ENCODE peak calls at places on chromosomes 7 and 10, in four cellular contexts. One of them, this sample, is unnamed.

GRCh38 chr7:82810558-82811259 is 352.0 kb downstream of the PCLO start:
- DNase-seq in cardiac fibroblast: peak; percentile 80
- DNase-seq in HAP-1: peak; percentile 37
- DNase-seq in retinal pigment epithelial cell: peak; percentile 18
- DNase-seq in this sample: peak; percentile 17

GRCh38 chr10:19629559-19629958 is 186.7 kb upstream of the PLXDC2 start:
- DNase-seq in cardiac fibroblast: peak; percentile 80
- DNase-seq in HAP-1: no peak
- DNase-seq in retinal pigment epithelial cell: peak; percentile 43
- DNase-seq in this sample: peak; percentile 51

GRCh38 chr7:139127648-139128047 is 18.1 kb upstream of the ZC3HAV1 start:
- DNase-seq in cardiac fibroblast: peak; percentile 24
- DNase-seq in HAP-1: no peak
- DNase-seq in retinal pigment epithelial cell: no peak
- DNase-seq in this sample: no peak

GRCh38 chr10:13787015-13787421 is 200.3 kb downstream of the PRPF18 start:
- DNase-seq in cardiac fibroblast: peak; percentile 91
- DNase-seq in HAP-1: no peak
- DNase-seq in retinal pigment epithelial cell: no peak
- DNase-seq in this sample: no peak

GRCh38 chr10:124017729-124018128 is 75.7 kb downstream of the CHST15 start:
- DNase-seq in cardiac fibroblast: no peak
- DNase-seq in HAP-1: no peak
- DNase-seq in retinal pigment epithelial cell: no peak
- DNase-seq in this sample: no peak

GRCh38 chr10:118966131-118967125 is 63.1 kb upstream of the NANOS1 start:
- DNase-seq in cardiac fibroblast: no peak
- DNase-seq in HAP-1: no peak
- DNase-seq in retinal pigment epithelial cell: no peak
- DNase-seq in this sample: no peak

GRCh38 chr7:41996381-41997035 is 240.5 kb downstream of the GLI3 start:
- DNase-seq in cardiac fibroblast: peak; percentile 76
- DNase-seq in HAP-1: peak; percentile 17
- DNase-seq in retinal pigment epithelial cell: no peak
- DNase-seq in this sample: no peak

GRCh38 chr10:71999360-72000072 is 35.3 kb downstream of the CHST3 start:
- DNase-seq in cardiac fibroblast: peak; percentile 47
- DNase-seq in HAP-1: no peak
- DNase-seq in retinal pigment epithelial cell: peak; percentile 56
- DNase-seq in this sample: peak; percentile 63

GRCh38 chr7:22332481-22332880 is 24.5 kb downstream of the RAPGEF5 start:
- DNase-seq in cardiac fibroblast: peak; percentile 9
- DNase-seq in HAP-1: no peak
- DNase-seq in retinal pigment epithelial cell: no peak
- DNase-seq in this sample: no peak

GRCh38 chr7:51014811-51015210 is 232.1 kb upstream of the GRB10 start:
- DNase-seq in cardiac fibroblast: no peak
- DNase-seq in HAP-1: no peak
- DNase-seq in retinal pigment epithelial cell: no peak
- DNase-seq in this sample: no peak

GRCh38 chr10:59991661-59992060 is 85.3 kb upstream of the CCDC6 start:
- DNase-seq in cardiac fibroblast: peak; percentile 77
- DNase-seq in HAP-1: peak; percentile 70
- DNase-seq in retinal pigment epithelial cell: no peak
- DNase-seq in this sample: no peak

GRCh38 chr10:33719005-33719703 is 384.7 kb upstream of the NRP1 start:
- DNase-seq in cardiac fibroblast: no peak
- DNase-seq in HAP-1: no peak
- DNase-seq in retinal pigment epithelial cell: no peak
- DNase-seq in this sample: no peak

GRCh38 chr10:78000956-78001472 is 28.3 kb downstream of the POLR3A start:
- DNase-seq in cardiac fibroblast: no peak
- DNase-seq in HAP-1: no peak
- DNase-seq in retinal pigment epithelial cell: no peak
- DNase-seq in this sample: no peak

GRCh38 chr10:119496282-119496681 is 46.2 kb downstream of the RGS10 start:
- DNase-seq in cardiac fibroblast: no peak
- DNase-seq in HAP-1: no peak
- DNase-seq in retinal pigment epithelial cell: no peak
- DNase-seq in this sample: no peak

GRCh38 chr7:29882481-29882880 is 76.2 kb downstream of the WIPF3 start:
- DNase-seq in cardiac fibroblast: no peak
- DNase-seq in HAP-1: no peak
- DNase-seq in retinal pigment epithelial cell: no peak
- DNase-seq in this sample: no peak

GRCh38 chr10:50561266-50561665 is 62.5 kb downstream of the SGMS1 start:
- DNase-seq in cardiac fibroblast: peak; percentile 90
- DNase-seq in HAP-1: no peak
- DNase-seq in retinal pigment epithelial cell: peak; percentile 99
- DNase-seq in this sample: no peak

GRCh38 chr10:126331101-126331500 is 57.2 kb downstream of the ADAM12 start:
- DNase-seq in cardiac fibroblast: no peak
- DNase-seq in HAP-1: no peak
- DNase-seq in retinal pigment epithelial cell: no peak
- DNase-seq in this sample: no peak

GRCh38 chr10:79250259-79250658 is 97.0 kb upstream of the PPIF start:
- DNase-seq in cardiac fibroblast: no peak
- DNase-seq in HAP-1: no peak
- DNase-seq in retinal pigment epithelial cell: no peak
- DNase-seq in this sample: no peak

GRCh38 chr7:47791682-47792081 is 156.6 kb downstream of the PKD1L1 start:
- DNase-seq in cardiac fibroblast: no peak
- DNase-seq in HAP-1: no peak
- DNase-seq in retinal pigment epithelial cell: no peak
- DNase-seq in this sample: no peak

GRCh38 chr7:44970521-44971051 is 8.2 kb downstream of the MYO1G start:
- DNase-seq in cardiac fibroblast: no peak
- DNase-seq in HAP-1: no peak
- DNase-seq in retinal pigment epithelial cell: no peak
- DNase-seq in this sample: no peak

GRCh38 chr7:95436407-95436806 is 1.6 kb upstream of the PON2 start:
- DNase-seq in cardiac fibroblast: no peak
- DNase-seq in HAP-1: no peak
- DNase-seq in retinal pigment epithelial cell: no peak
- DNase-seq in this sample: no peak

GRCh38 chr10:114239994-114240345 is 916 bp downstream of the VWA2 start:
- DNase-seq in cardiac fibroblast: no peak
- DNase-seq in HAP-1: no peak
- DNase-seq in retinal pigment epithelial cell: no peak
- DNase-seq in this sample: no peak

GRCh38 chr10:22714524-22715289 is at the start of gene PIP4K2A:
- DNase-seq in cardiac fibroblast: peak; percentile 66
- DNase-seq in HAP-1: peak; percentile 79
- DNase-seq in retinal pigment epithelial cell: no peak
- DNase-seq in this sample: peak; percentile 72

GRCh38 chr10:71395621-71396020 is 1.1 kb upstream of the CDH23 start:
- DNase-seq in cardiac fibroblast: no peak
- DNase-seq in HAP-1: no peak
- DNase-seq in retinal pigment epithelial cell: no peak
- DNase-seq in this sample: no peak

GRCh38 chr7:158000160-158000559 is 587.5 kb downstream of the PTPRN2 start:
- DNase-seq in cardiac fibroblast: no peak
- DNase-seq in HAP-1: no peak
- DNase-seq in retinal pigment epithelial cell: no peak
- DNase-seq in this sample: no peak

GRCh38 chr7:22563115-22563514 is 63.1 kb upstream of the STEAP1B start:
- DNase-seq in cardiac fibroblast: no peak
- DNase-seq in HAP-1: peak; percentile 59
- DNase-seq in retinal pigment epithelial cell: no peak
- DNase-seq in this sample: no peak

GRCh38 chr7:43195768-43196167 is 83.3 kb downstream of the HECW1 start:
- DNase-seq in cardiac fibroblast: no peak
- DNase-seq in HAP-1: no peak
- DNase-seq in retinal pigment epithelial cell: no peak
- DNase-seq in this sample: no peak

GRCh38 chr7:88759216-88759955 is at the start of gene ZNF804B:
- DNase-seq in cardiac fibroblast: no peak
- DNase-seq in HAP-1: no peak
- DNase-seq in retinal pigment epithelial cell: no peak
- DNase-seq in this sample: peak; percentile 51
- H3K4me3 ChIP-seq in cardiac fibroblast: peak within 1 kb of the TSS; percentile 9
- H3K4me3 ChIP-seq in HAP-1: no peak within 1 kb of the TSS
- H3K4me3 ChIP-seq in retinal pigment epithelial cell: peak within 1 kb of the TSS; percentile 51
- H3K4me3 ChIP-seq in this sample: peak within 1 kb of the TSS; percentile 46

DNA sequence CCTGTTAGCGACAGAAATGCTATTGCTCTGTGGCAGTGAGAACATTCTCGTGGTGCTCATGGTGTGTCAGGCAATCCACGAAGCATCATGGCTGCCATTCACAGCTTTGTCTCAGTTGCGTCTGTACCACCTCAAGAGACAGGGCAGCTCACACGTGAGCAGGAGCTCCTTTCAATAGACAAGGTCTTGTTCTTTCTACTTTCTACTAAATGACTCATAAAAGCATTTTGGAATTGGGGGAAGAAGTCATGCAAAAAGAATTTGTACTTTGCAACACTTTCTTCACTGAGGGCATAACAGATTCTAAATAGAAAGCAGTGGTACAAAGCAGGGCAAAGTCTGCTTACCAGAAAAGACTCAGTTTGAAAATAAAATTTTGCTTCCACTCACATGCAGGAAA is 638.5 kb downstream of the PHTF2 start:
- DNase-seq in cardiac fibroblast: peak; percentile 43
- DNase-seq in HAP-1: no peak
- DNase-seq in retinal pigment epithelial cell: no peak
- DNase-seq in this sample: no peak
- H3K4me3 ChIP-seq in cardiac fibroblast: no peak overlapping the region
- H3K4me3 ChIP-seq in HAP-1: no peak overlapping the region
- H3K4me3 ChIP-seq in retinal pigment epithelial cell: no peak overlapping the region
- H3K4me3 ChIP-seq in this sample: no peak overlapping the region

DNA sequence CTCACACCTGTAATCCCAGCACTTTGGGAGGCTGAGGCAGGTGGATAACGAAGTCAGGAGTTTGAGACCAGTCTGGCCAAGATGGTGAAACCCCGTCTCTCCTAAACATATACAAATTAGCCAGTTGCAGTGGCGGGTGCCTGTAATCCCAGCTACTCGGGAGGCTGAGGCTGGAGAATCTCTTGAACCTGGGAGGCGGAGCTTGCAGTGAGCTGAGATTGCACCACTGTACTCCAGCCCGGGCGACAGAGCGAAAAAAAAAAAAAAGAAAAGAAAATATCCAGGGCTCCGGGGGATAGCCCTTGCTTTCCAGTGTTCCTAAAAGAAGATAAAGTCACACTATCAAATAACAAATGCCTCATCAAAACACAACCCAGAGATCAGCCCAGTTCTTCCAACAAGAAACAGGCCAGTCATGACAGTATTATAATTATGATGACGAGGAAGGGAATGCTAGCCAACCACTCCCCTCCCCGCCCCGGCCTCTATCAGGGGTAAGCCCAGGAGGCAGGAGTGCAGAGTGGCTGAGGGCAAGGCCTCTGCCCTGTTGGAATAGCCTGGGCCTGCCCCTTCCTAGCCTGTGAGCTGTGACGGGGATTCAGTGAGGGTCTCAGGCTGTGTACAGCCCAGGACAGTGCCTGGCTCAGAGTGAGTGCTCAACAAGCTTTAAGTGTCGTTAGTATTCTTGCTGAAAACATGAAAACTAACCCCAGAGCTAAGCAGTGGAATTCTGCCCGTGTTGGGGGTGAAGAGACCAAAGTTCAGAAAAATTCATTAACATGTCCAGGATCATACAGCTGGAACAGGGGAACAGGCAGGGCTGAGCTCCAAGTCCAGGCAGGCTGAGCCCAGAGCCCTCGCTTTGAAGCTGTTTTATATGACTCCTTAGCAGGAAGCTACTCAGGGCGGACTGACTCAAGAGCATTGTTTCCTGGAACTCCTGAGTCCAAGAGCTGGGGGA is 54.3 kb downstream of the FAM241B start:
- DNase-seq in cardiac fibroblast: peak; percentile 69
- DNase-seq in HAP-1: no peak
- DNase-seq in retinal pigment epithelial cell: no peak
- DNase-seq in this sample: no peak
- H3K4me3 ChIP-seq in cardiac fibroblast: no peak overlapping the region
- H3K4me3 ChIP-seq in HAP-1: no peak overlapping the region
- H3K4me3 ChIP-seq in retinal pigment epithelial cell: no peak overlapping the region
- H3K4me3 ChIP-seq in this sample: no peak overlapping the region

GRCh38 chr10:91712315-91712714 is 79.4 kb upstream of the PPP1R3C start:
- DNase-seq in cardiac fibroblast: no peak
- DNase-seq in HAP-1: no peak
- DNase-seq in retinal pigment epithelial cell: no peak
- DNase-seq in this sample: no peak
- H3K4me3 ChIP-seq in cardiac fibroblast: no peak overlapping the region
- H3K4me3 ChIP-seq in HAP-1: no peak overlapping the region
- H3K4me3 ChIP-seq in retinal pigment epithelial cell: no peak overlapping the region
- H3K4me3 ChIP-seq in this sample: no peak overlapping the region